ENCODE peak calls at places on chromosomes 3 and 15, in six cellular contexts. L is IMR-90, V is A549, T is GM12878, E is K562, N is HepG2. F is an unnamed sample.

GRCh38 chr3:30188713-30189112 is 417.7 kb upstream of the TGFBR2 start:
- DNase-seq in V (no peak), N (no peak), T (no peak), E (no peak), L (peak), F (no peak)

GRCh38 chr3:176469694-176470205 is 727.5 kb downstream of the TBL1XR1 start:
- DNase-seq in L (no peak), V (peak), N (peak), E (no peak), T (no peak), F (no peak)

GRCh38 chr3:73480187-73480672 is 144.5 kb downstream of the PDZRN3 start:
- DNase-seq in E (no peak), T (no peak), L (no peak), V (no peak), N (no peak), F (no peak)

GRCh38 chr3:195895078-195895899 is 13.1 kb downstream of the TNK2 start:
- DNase-seq in L (peak), T (no peak), V (peak), N (peak), E (peak), F (peak)

GRCh38 chr15:25825215-25825614 is 37.9 kb downstream of the ATP10A start:
- DNase-seq in V (peak), T (no peak), L (no peak), N (no peak), E (no peak), F (no peak)

GRCh38 chr3:23859012-23859743 is 53.4 kb downstream of the UBE2E1 start:
- DNase-seq in E (no peak), T (no peak), V (no peak), N (no peak), L (peak), F (no peak)

GRCh38 chr3:138862924-138863775 is 28.4 kb upstream of the PIK3CB start:
- DNase-seq in N (peak), E (peak), T (no peak), L (peak), V (peak), F (peak)

GRCh38 chr15:88207565-88207964 is 49.0 kb downstream of the NTRK3 start:
- DNase-seq in E (no peak), N (no peak), L (no peak), T (no peak), V (no peak), F (no peak)

GRCh38 chr3:38118421-38119247 is 18.3 kb downstream of the ACAA1 start:
- DNase-seq in L (no peak), T (no peak), V (no peak), E (no peak), N (no peak), F (no peak)

GRCh38 chr15:58298883-58299282 is 132.9 kb upstream of the LIPC start:
- DNase-seq in N (no peak), E (no peak), L (no peak), V (no peak), T (no peak), F (no peak)

GRCh38 chr15:58297639-58298038 is 134.2 kb upstream of the LIPC start:
- DNase-seq in V (no peak), L (no peak), E (no peak), N (no peak), T (no peak), F (no peak)

GRCh38 chr15:58295637-58296036 is 136.2 kb upstream of the LIPC start:
- DNase-seq in E (no peak), V (no peak), T (no peak), L (no peak), N (no peak), F (no peak)

GRCh38 chr15:58293622-58294550 is 137.9 kb upstream of the LIPC start:
- DNase-seq in E (no peak), T (no peak), V (no peak), L (no peak), N (no peak), F (no peak)

DNA sequence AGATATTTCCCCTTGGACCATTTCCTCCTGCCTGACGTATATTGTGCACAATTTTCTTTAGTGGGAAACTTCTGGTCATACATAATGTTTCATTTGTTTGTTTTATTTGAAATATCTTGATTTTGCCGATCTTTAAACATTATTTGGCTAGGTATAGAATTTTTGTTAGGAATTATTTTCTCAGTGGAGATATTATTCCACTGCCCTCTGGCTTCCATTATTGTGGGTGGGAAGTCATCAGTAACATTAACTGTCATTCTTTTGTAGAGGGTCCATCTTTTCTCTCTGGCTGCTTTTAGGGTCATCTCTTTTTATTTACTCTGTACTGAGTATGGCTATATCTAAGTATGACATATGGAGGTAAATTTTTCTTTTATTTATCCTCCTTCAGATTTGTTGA is 135.5 kb upstream of the LIPC start:
- DNase-seq in E (no peak), L (no peak), V (no peak), T (no peak), N (no peak), F (no peak)
- TF ChIP-seq BHLHE40 in E (no peak), L (no peak), V (no peak), T (no peak), N (no peak), F (no peak)

DNA sequence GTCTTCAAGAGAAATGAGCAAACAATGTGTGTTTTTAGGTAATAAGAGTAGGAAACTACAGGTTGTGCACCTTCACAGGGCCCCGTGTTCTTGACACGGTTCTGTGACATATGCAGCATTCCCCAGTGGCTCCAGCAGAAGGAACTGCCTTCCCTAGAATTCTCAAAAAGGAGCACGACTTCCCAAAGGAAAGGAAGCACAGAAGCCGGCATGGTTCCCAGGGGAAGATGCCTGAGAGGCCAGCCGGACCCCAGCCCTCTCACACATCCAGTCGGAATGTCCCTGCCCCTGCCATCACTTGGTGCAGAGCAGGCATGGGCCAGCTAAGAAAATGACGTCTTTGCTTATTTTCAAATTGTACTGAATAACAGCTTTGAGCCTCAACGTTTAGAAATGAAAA is 187.3 kb upstream of the NSMCE3 start:
- DNase-seq in L (no peak), T (no peak), V (no peak), N (no peak), E (no peak), F (no peak)
- TF ChIP-seq BHLHE40 in L (no peak), T (no peak), V (no peak), N (no peak), E (no peak), F (no peak)

GRCh38 chr15:95497681-95498080 is 832.8 kb upstream of the NR2F2 start:
- DNase-seq in T (no peak), N (no peak), V (no peak), L (no peak), E (no peak), F (no peak)

GRCh38 chr15:95503107-95503506 is 827.4 kb upstream of the NR2F2 start:
- DNase-seq in E (no peak), N (no peak), L (no peak), T (no peak), V (no peak), F (no peak)

GRCh38 chr15:95498956-95499355 is 831.5 kb upstream of the NR2F2 start:
- DNase-seq in E (no peak), N (no peak), T (no peak), L (no peak), V (no peak), F (no peak)

GRCh38 chr15:95501865-95502264 is 828.6 kb upstream of the NR2F2 start:
- DNase-seq in N (no peak), V (no peak), T (no peak), E (no peak), L (no peak), F (no peak)

GRCh38 chr15:95499397-95499796 is 831.1 kb upstream of the NR2F2 start:
- DNase-seq in T (no peak), E (no peak), L (no peak), N (no peak), V (no peak), F (no peak)
- TF ChIP-seq BHLHE40 in T (no peak), E (no peak), L (no peak), N (no peak), V (no peak), F (no peak)

GRCh38 chr3:132164469-132165092 is 129.8 kb upstream of the CPNE4 start:
- DNase-seq in L (peak), V (peak), T (no peak), E (no peak), N (peak), F (no peak)
- TF ChIP-seq BHLHE40 in L (no peak), V (no peak), T (no peak), E (no peak), N (no peak), F (no peak)

DNA sequence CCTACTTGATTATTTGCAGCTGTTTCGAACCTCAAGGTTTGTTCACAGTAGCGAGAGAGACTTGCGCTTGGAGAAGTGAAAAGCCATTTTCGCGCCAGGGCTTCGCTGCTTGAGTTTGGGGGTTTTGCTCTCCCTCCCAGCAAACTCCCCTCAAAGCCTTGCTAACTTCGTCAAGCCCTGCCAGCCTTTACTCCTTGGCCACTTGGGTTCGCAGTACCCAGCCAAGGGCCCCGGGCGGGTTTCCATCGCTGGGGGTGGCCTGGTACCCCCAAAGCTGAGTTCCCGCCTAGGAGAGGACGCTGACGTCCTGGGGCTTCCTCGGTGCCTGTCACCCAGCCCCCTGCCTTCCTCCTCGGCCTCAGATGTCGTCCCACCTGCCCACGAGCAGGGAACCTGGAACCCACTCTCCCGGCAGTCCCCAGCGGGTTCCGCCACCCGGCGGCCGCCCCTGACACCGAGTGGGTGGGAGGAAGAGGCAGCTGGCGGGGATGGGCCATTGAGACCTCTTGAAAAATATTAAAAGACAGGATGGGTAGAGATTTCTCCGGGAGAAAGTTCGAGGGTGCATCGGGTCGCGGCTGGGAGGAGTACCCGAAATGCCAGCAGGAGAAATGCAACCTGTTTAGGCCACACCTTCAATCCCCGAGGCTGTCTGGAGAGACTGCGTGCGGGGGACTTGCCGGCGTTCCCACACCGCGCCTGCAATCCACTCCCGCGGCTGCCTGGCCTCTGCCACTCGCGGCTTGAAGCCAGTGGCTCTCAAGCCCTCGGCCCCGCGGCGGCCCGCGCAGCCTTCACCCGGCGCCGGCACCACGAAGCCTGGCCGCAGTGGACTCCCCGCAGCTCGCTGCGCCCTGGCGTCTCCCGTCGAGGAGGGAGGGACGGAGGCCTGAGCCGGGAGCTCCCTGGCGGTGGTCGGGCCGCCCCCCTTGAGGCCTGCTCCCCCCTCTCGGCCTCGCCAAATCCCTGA is 8.8 kb upstream of the NR2F2 start:
- DNase-seq in E (no peak), T (no peak), V (no peak), L (peak), N (no peak), F (no peak)
- TF ChIP-seq BHLHE40 in E (no peak), T (no peak), V (no peak), L (no peak), N (no peak), F (no peak)

DNA sequence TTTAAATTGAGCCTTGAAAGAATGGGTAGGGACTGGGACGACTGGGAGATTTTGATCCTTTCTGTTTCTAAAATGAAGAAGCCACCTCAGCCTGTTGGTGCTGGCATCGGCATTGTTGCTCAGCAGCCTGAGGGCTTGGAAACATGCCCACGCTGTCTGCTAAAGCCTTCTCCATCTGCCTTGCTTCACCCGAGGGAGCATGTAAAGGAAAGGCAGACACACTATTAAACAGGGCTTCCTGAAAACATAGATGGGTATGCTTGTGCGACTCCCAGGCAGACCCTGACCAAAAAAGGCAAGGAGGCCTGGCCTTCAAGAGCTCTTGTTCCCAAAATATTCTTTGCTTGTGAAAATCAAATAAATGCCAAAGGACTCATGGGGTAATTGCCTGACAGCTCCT is 84.2 kb upstream of the SLC4A7 start:
- DNase-seq in L (peak), T (no peak), V (no peak), E (no peak), N (no peak), F (no peak)
- TF ChIP-seq BHLHE40 in L (no peak), T (no peak), V (no peak), E (no peak), N (no peak), F (no peak)

GRCh38 chr3:14791343-14791945 is 27.3 kb upstream of the FGD5 start:
- DNase-seq in V (peak), T (no peak), L (peak), E (peak), N (peak), F (peak)

GRCh38 chr3:14795996-14796395 is 22.8 kb upstream of the FGD5 start:
- DNase-seq in E (no peak), N (no peak), V (no peak), T (no peak), L (no peak), F (no peak)

GRCh38 chr3:14793126-14793857 is 25.5 kb upstream of the FGD5 start:
- DNase-seq in E (no peak), T (no peak), N (no peak), L (no peak), V (no peak), F (no peak)

GRCh38 chr3:14792691-14793121 is 26.1 kb upstream of the FGD5 start:
- DNase-seq in T (no peak), V (no peak), N (no peak), E (no peak), L (no peak), F (no peak)

DNA sequence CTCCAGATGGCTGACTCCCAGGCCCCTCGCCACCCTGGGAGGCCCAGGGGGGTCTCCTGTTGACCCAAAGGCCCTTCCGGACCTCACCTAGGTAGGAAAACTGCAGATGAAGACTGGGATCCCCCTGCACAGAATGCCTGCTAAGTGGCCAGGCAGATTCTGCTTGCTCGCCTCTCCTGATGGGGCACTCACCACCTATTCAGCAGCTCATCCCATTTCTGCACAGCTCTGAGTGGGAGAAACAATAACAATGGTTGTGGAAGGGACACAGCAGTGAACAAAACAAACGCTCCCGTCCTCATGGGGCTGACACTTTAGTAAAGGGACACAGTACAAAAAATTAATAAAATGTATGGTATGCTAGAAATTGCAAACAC is 24.9 kb upstream of the FGD5 start:
- DNase-seq in E (no peak), V (no peak), L (no peak), N (no peak), T (no peak), F (no peak)
- TF ChIP-seq BHLHE40 in E (no peak), V (no peak), L (no peak), N (no peak), T (no peak), F (no peak)

DNA sequence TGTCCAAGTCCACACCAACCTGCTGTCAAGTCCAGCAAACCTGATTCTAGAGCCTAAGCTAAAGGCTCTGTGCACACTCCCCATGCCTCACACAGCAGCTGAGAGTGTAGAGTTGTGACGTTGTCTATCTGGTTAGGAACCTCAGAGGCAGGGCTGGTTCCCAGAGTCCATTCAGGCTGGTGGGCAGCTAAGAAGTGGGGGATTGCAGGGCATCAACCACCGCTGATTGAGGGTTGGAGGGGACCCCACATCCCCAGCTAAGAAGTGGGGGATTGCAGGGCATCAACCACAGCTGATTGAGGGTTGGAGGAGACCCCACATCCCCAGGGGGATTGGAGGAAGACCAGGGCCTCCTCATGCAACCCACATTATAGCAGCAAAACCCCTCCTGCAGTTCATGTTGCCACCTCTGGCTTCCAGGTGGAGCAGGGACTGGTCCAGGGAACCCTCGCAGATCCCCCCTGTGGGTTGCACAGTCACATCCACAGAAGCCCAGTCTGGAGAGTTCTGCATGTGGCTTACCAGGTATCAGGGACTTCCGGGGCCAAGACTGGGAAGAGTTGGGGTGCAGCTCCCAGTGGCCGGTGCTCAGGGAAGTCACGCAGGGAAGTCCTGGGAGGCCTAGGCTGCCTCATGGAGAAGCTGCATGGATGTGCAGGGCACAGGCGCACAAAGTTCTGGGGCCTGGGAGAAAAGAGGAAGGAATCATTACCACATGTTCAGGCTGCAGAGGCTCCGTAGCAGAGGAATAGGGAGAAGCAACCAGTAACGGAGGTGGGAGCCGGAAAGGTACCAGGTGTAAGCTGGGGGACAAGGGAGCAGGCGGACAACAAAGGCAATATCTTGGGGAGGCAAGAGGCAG is 71.4 kb upstream of the PCSK6 start:
- DNase-seq in T (no peak), L (no peak), E (no peak), N (no peak), V (no peak), F (no peak)
- TF ChIP-seq BHLHE40 in T (no peak), L (no peak), E (no peak), N (no peak), V (no peak), F (no peak)

F was measured in HEK293T.